ENCODE peak calls at places on chromosomes 12 and 14, in nine cellular contexts. One of them, this sample, is unnamed.

GRCh38 chr12:69903548-69903947 is 78.5 kb downstream of the MYRFL start:
- DNase-seq in uterus: no peak
- DNase-seq in GDM1: no peak
- DNase-seq in NCI-H2029: no peak
- DNase-seq in astrocyte of the spinal cord: no peak
- DNase-seq in T follicular helper cell: no peak
- DNase-seq in Caki2: no peak
- DNase-seq in activated naive CD4-positive, alpha-beta T cell treated with Interleukin-2 at 50 U/mL for 16 hours: no peak
- DNase-seq in cerebellar nuclear complex: no peak
- DNase-seq in this sample: no peak

GRCh38 chr12:95218852-95219171 is 1.2 kb downstream of the VEZT start:
- DNase-seq in uterus: no peak
- DNase-seq in GDM1: peak; percentile 17
- DNase-seq in NCI-H2029: peak; percentile 48
- DNase-seq in astrocyte of the spinal cord: no peak
- DNase-seq in T follicular helper cell: peak; percentile 16
- DNase-seq in Caki2: peak; percentile 62
- DNase-seq in activated naive CD4-positive, alpha-beta T cell treated with Interleukin-2 at 50 U/mL for 16 hours: peak; percentile 46
- DNase-seq in cerebellar nuclear complex: no peak
- DNase-seq in this sample: peak; percentile 38

GRCh38 chr12:132951649-132952048 is 4.5 kb downstream of the ZNF605 start:
- DNase-seq in uterus: no peak
- DNase-seq in GDM1: no peak
- DNase-seq in NCI-H2029: no peak
- DNase-seq in astrocyte of the spinal cord: no peak
- DNase-seq in T follicular helper cell: no peak
- DNase-seq in Caki2: no peak
- DNase-seq in activated naive CD4-positive, alpha-beta T cell treated with Interleukin-2 at 50 U/mL for 16 hours: no peak
- DNase-seq in cerebellar nuclear complex: no peak
- DNase-seq in this sample: no peak

GRCh38 chr12:113092478-113093408 is 36.2 kb downstream of the DTX1 start:
- DNase-seq in uterus: no peak
- DNase-seq in GDM1: no peak
- DNase-seq in NCI-H2029: no peak
- DNase-seq in astrocyte of the spinal cord: no peak
- DNase-seq in T follicular helper cell: no peak
- DNase-seq in Caki2: peak; percentile 23
- DNase-seq in activated naive CD4-positive, alpha-beta T cell treated with Interleukin-2 at 50 U/mL for 16 hours: no peak
- DNase-seq in cerebellar nuclear complex: no peak
- DNase-seq in this sample: no peak

GRCh38 chr14:60622210-60622919 is 26.9 kb downstream of the SIX1 start:
- DNase-seq in uterus: no peak
- DNase-seq in GDM1: no peak
- DNase-seq in NCI-H2029: no peak
- DNase-seq in astrocyte of the spinal cord: peak; percentile 80
- DNase-seq in T follicular helper cell: no peak
- DNase-seq in Caki2: no peak
- DNase-seq in activated naive CD4-positive, alpha-beta T cell treated with Interleukin-2 at 50 U/mL for 16 hours: no peak
- DNase-seq in cerebellar nuclear complex: no peak
- DNase-seq in this sample: no peak

GRCh38 chr14:54133896-54134295 is 177.3 kb upstream of the BMP4 start:
- DNase-seq in uterus: no peak
- DNase-seq in GDM1: no peak
- DNase-seq in NCI-H2029: no peak
- DNase-seq in astrocyte of the spinal cord: no peak
- DNase-seq in T follicular helper cell: no peak
- DNase-seq in Caki2: peak; percentile 39
- DNase-seq in activated naive CD4-positive, alpha-beta T cell treated with Interleukin-2 at 50 U/mL for 16 hours: no peak
- DNase-seq in cerebellar nuclear complex: no peak
- DNase-seq in this sample: no peak

GRCh38 chr12:103495158-103495782 is 498 bp downstream of the C12orf42 start:
- DNase-seq in uterus: no peak
- DNase-seq in GDM1: no peak
- DNase-seq in NCI-H2029: peak; percentile 63
- DNase-seq in astrocyte of the spinal cord: no peak
- DNase-seq in T follicular helper cell: peak; percentile 56
- DNase-seq in Caki2: no peak
- DNase-seq in activated naive CD4-positive, alpha-beta T cell treated with Interleukin-2 at 50 U/mL for 16 hours: peak; percentile 48
- DNase-seq in cerebellar nuclear complex: no peak
- DNase-seq in this sample: peak; percentile 25

GRCh38 chr12:131910302-131911110 is 16.1 kb downstream of the ULK1 start:
- DNase-seq in uterus: peak; percentile 14
- DNase-seq in GDM1: no peak
- DNase-seq in NCI-H2029: no peak
- DNase-seq in astrocyte of the spinal cord: no peak
- DNase-seq in T follicular helper cell: no peak
- DNase-seq in Caki2: peak; percentile 38
- DNase-seq in activated naive CD4-positive, alpha-beta T cell treated with Interleukin-2 at 50 U/mL for 16 hours: no peak
- DNase-seq in cerebellar nuclear complex: no peak
- DNase-seq in this sample: no peak

GRCh38 chr12:8636581-8636980 is 23.9 kb upstream of the AICDA start:
- DNase-seq in uterus: no peak
- DNase-seq in GDM1: no peak
- DNase-seq in NCI-H2029: no peak
- DNase-seq in astrocyte of the spinal cord: no peak
- DNase-seq in T follicular helper cell: no peak
- DNase-seq in Caki2: no peak
- DNase-seq in activated naive CD4-positive, alpha-beta T cell treated with Interleukin-2 at 50 U/mL for 16 hours: no peak
- DNase-seq in cerebellar nuclear complex: no peak
- DNase-seq in this sample: no peak

GRCh38 chr12:79561401-79562132 is 129.2 kb downstream of the PAWR start:
- DNase-seq in uterus: no peak
- DNase-seq in GDM1: no peak
- DNase-seq in NCI-H2029: no peak
- DNase-seq in astrocyte of the spinal cord: no peak
- DNase-seq in T follicular helper cell: no peak
- DNase-seq in Caki2: no peak
- DNase-seq in activated naive CD4-positive, alpha-beta T cell treated with Interleukin-2 at 50 U/mL for 16 hours: no peak
- DNase-seq in cerebellar nuclear complex: no peak
- DNase-seq in this sample: no peak

GRCh38 chr14:68043752-68044151 is 224.2 kb downstream of the RAD51B start:
- DNase-seq in uterus: no peak
- DNase-seq in GDM1: no peak
- DNase-seq in NCI-H2029: no peak
- DNase-seq in astrocyte of the spinal cord: no peak
- DNase-seq in T follicular helper cell: no peak
- DNase-seq in Caki2: no peak
- DNase-seq in activated naive CD4-positive, alpha-beta T cell treated with Interleukin-2 at 50 U/mL for 16 hours: no peak
- DNase-seq in cerebellar nuclear complex: no peak
- DNase-seq in this sample: no peak

GRCh38 chr12:122005252-122005651 is 16.4 kb upstream of the BCL7A start:
- DNase-seq in uterus: no peak
- DNase-seq in GDM1: no peak
- DNase-seq in NCI-H2029: no peak
- DNase-seq in astrocyte of the spinal cord: no peak
- DNase-seq in T follicular helper cell: no peak
- DNase-seq in Caki2: no peak
- DNase-seq in activated naive CD4-positive, alpha-beta T cell treated with Interleukin-2 at 50 U/mL for 16 hours: no peak
- DNase-seq in cerebellar nuclear complex: no peak
- DNase-seq in this sample: no peak

GRCh38 chr14:102746568-102747438 is 30.4 kb upstream of the TRAF3 start:
- DNase-seq in uterus: no peak
- DNase-seq in GDM1: no peak
- DNase-seq in NCI-H2029: no peak
- DNase-seq in astrocyte of the spinal cord: no peak
- DNase-seq in T follicular helper cell: no peak
- DNase-seq in Caki2: no peak
- DNase-seq in activated naive CD4-positive, alpha-beta T cell treated with Interleukin-2 at 50 U/mL for 16 hours: no peak
- DNase-seq in cerebellar nuclear complex: no peak
- DNase-seq in this sample: no peak

GRCh38 chr12:44626883-44627282 is 249.2 kb downstream of the NELL2 start:
- DNase-seq in uterus: no peak
- DNase-seq in GDM1: no peak
- DNase-seq in NCI-H2029: no peak
- DNase-seq in astrocyte of the spinal cord: no peak
- DNase-seq in T follicular helper cell: no peak
- DNase-seq in Caki2: no peak
- DNase-seq in activated naive CD4-positive, alpha-beta T cell treated with Interleukin-2 at 50 U/mL for 16 hours: no peak
- DNase-seq in cerebellar nuclear complex: no peak
- DNase-seq in this sample: no peak

GRCh38 chr14:66998013-66998412 is 191.2 kb upstream of the GARIN2 start:
- DNase-seq in uterus: no peak
- DNase-seq in GDM1: no peak
- DNase-seq in NCI-H2029: no peak
- DNase-seq in astrocyte of the spinal cord: no peak
- DNase-seq in T follicular helper cell: no peak
- DNase-seq in Caki2: no peak
- DNase-seq in activated naive CD4-positive, alpha-beta T cell treated with Interleukin-2 at 50 U/mL for 16 hours: no peak
- DNase-seq in cerebellar nuclear complex: no peak
- DNase-seq in this sample: no peak

GRCh38 chr14:75861161-75861621 is 120.6 kb downstream of the TGFB3 start:
- DNase-seq in uterus: peak; percentile 71
- DNase-seq in GDM1: no peak
- DNase-seq in NCI-H2029: no peak
- DNase-seq in astrocyte of the spinal cord: peak; percentile 52
- DNase-seq in T follicular helper cell: no peak
- DNase-seq in Caki2: peak; percentile 0
- DNase-seq in activated naive CD4-positive, alpha-beta T cell treated with Interleukin-2 at 50 U/mL for 16 hours: no peak
- DNase-seq in cerebellar nuclear complex: no peak
- DNase-seq in this sample: no peak